ENCODE peak calls at places on chromosome 20, in nine cellular contexts. One of them, this sample, is unnamed.

GRCh38 chr20:36279776-36280175 is 26.4 kb upstream of the DLGAP4 start:
- DNase-seq in OCI-LY7: no peak
- DNase-seq in activated naive CD4-positive, alpha-beta T cell treated with Interleukin-2 at 50 U/mL for 16 hours: no peak
- DNase-seq in cerebellum: no peak
- DNase-seq in activated T-helper 1 cell treated with anti-CD3 and anti-CD28 coated beads, Interleukin-12 subunit alpha, Interleukin-12 subunit beta, Interleukin-2, Interleukin-4 antibody, amounts not matched to agents 30 ng/mL and 10 ng/mL and 1 ng/mL, durations not matched to agents 14 hours and 24 hours and 36 hours: no peak
- DNase-seq in bronchial epithelial cell: no peak
- DNase-seq in progenitor cell of endocrine pancreas: no peak
- DNase-seq in ecto neural progenitor cell: no peak
- DNase-seq in activated B cell treated with CpG ODN at 0.5 μM for 24 hours: no peak
- DNase-seq in this sample: no peak

GRCh38 chr20:15862178-15862577 is 711.1 kb downstream of the KIF16B start:
- DNase-seq in OCI-LY7: no peak
- DNase-seq in activated naive CD4-positive, alpha-beta T cell treated with Interleukin-2 at 50 U/mL for 16 hours: no peak
- DNase-seq in cerebellum: no peak
- DNase-seq in activated T-helper 1 cell treated with anti-CD3 and anti-CD28 coated beads, Interleukin-12 subunit alpha, Interleukin-12 subunit beta, Interleukin-2, Interleukin-4 antibody, amounts not matched to agents 30 ng/mL and 10 ng/mL and 1 ng/mL, durations not matched to agents 14 hours and 24 hours and 36 hours: no peak
- DNase-seq in bronchial epithelial cell: no peak
- DNase-seq in progenitor cell of endocrine pancreas: no peak
- DNase-seq in ecto neural progenitor cell: no peak
- DNase-seq in activated B cell treated with CpG ODN at 0.5 μM for 24 hours: no peak
- DNase-seq in this sample: no peak

GRCh38 chr20:8454137-8454712 is 322.2 kb downstream of the PLCB1 start:
- DNase-seq in OCI-LY7: peak
- DNase-seq in activated naive CD4-positive, alpha-beta T cell treated with Interleukin-2 at 50 U/mL for 16 hours: peak
- DNase-seq in cerebellum: no peak
- DNase-seq in activated T-helper 1 cell treated with anti-CD3 and anti-CD28 coated beads, Interleukin-12 subunit alpha, Interleukin-12 subunit beta, Interleukin-2, Interleukin-4 antibody, amounts not matched to agents 30 ng/mL and 10 ng/mL and 1 ng/mL, durations not matched to agents 14 hours and 24 hours and 36 hours: no peak
- DNase-seq in bronchial epithelial cell: peak
- DNase-seq in progenitor cell of endocrine pancreas: no peak
- DNase-seq in ecto neural progenitor cell: no peak
- DNase-seq in activated B cell treated with CpG ODN at 0.5 μM for 24 hours: no peak
- DNase-seq in this sample: no peak

GRCh38 chr20:18839507-18840247 is 26.1 kb downstream of the SCP2D1 start:
- DNase-seq in OCI-LY7: no peak
- DNase-seq in activated naive CD4-positive, alpha-beta T cell treated with Interleukin-2 at 50 U/mL for 16 hours: no peak
- DNase-seq in cerebellum: no peak
- DNase-seq in activated T-helper 1 cell treated with anti-CD3 and anti-CD28 coated beads, Interleukin-12 subunit alpha, Interleukin-12 subunit beta, Interleukin-2, Interleukin-4 antibody, amounts not matched to agents 30 ng/mL and 10 ng/mL and 1 ng/mL, durations not matched to agents 14 hours and 24 hours and 36 hours: no peak
- DNase-seq in bronchial epithelial cell: peak
- DNase-seq in progenitor cell of endocrine pancreas: no peak
- DNase-seq in ecto neural progenitor cell: no peak
- DNase-seq in activated B cell treated with CpG ODN at 0.5 μM for 24 hours: no peak
- DNase-seq in this sample: no peak

GRCh38 chr20:34549291-34549928 is 9.1 kb upstream of the MAP1LC3A start:
- DNase-seq in OCI-LY7: no peak
- DNase-seq in activated naive CD4-positive, alpha-beta T cell treated with Interleukin-2 at 50 U/mL for 16 hours: no peak
- DNase-seq in cerebellum: no peak
- DNase-seq in activated T-helper 1 cell treated with anti-CD3 and anti-CD28 coated beads, Interleukin-12 subunit alpha, Interleukin-12 subunit beta, Interleukin-2, Interleukin-4 antibody, amounts not matched to agents 30 ng/mL and 10 ng/mL and 1 ng/mL, durations not matched to agents 14 hours and 24 hours and 36 hours: no peak
- DNase-seq in bronchial epithelial cell: peak
- DNase-seq in progenitor cell of endocrine pancreas: no peak
- DNase-seq in ecto neural progenitor cell: no peak
- DNase-seq in activated B cell treated with CpG ODN at 0.5 μM for 24 hours: no peak
- DNase-seq in this sample: no peak

GRCh38 chr20:53856675-53857295 is 213.6 kb downstream of the BCAS1 start:
- DNase-seq in OCI-LY7: no peak
- DNase-seq in activated naive CD4-positive, alpha-beta T cell treated with Interleukin-2 at 50 U/mL for 16 hours: no peak
- DNase-seq in cerebellum: no peak
- DNase-seq in activated T-helper 1 cell treated with anti-CD3 and anti-CD28 coated beads, Interleukin-12 subunit alpha, Interleukin-12 subunit beta, Interleukin-2, Interleukin-4 antibody, amounts not matched to agents 30 ng/mL and 10 ng/mL and 1 ng/mL, durations not matched to agents 14 hours and 24 hours and 36 hours: no peak
- DNase-seq in bronchial epithelial cell: no peak
- DNase-seq in progenitor cell of endocrine pancreas: no peak
- DNase-seq in ecto neural progenitor cell: no peak
- DNase-seq in activated B cell treated with CpG ODN at 0.5 μM for 24 hours: no peak
- DNase-seq in this sample: no peak

GRCh38 chr20:4898282-4898681 is 103.0 kb downstream of the SLC23A2 start:
- DNase-seq in OCI-LY7: no peak
- DNase-seq in activated naive CD4-positive, alpha-beta T cell treated with Interleukin-2 at 50 U/mL for 16 hours: no peak
- DNase-seq in cerebellum: no peak
- DNase-seq in activated T-helper 1 cell treated with anti-CD3 and anti-CD28 coated beads, Interleukin-12 subunit alpha, Interleukin-12 subunit beta, Interleukin-2, Interleukin-4 antibody, amounts not matched to agents 30 ng/mL and 10 ng/mL and 1 ng/mL, durations not matched to agents 14 hours and 24 hours and 36 hours: no peak
- DNase-seq in bronchial epithelial cell: peak
- DNase-seq in progenitor cell of endocrine pancreas: no peak
- DNase-seq in ecto neural progenitor cell: no peak
- DNase-seq in activated B cell treated with CpG ODN at 0.5 μM for 24 hours: no peak
- DNase-seq in this sample: no peak

GRCh38 chr20:32559753-32560380 is 25.3 kb downstream of the NOL4L start:
- DNase-seq in OCI-LY7: no peak
- DNase-seq in activated naive CD4-positive, alpha-beta T cell treated with Interleukin-2 at 50 U/mL for 16 hours: no peak
- DNase-seq in cerebellum: no peak
- DNase-seq in activated T-helper 1 cell treated with anti-CD3 and anti-CD28 coated beads, Interleukin-12 subunit alpha, Interleukin-12 subunit beta, Interleukin-2, Interleukin-4 antibody, amounts not matched to agents 30 ng/mL and 10 ng/mL and 1 ng/mL, durations not matched to agents 14 hours and 24 hours and 36 hours: no peak
- DNase-seq in bronchial epithelial cell: peak
- DNase-seq in progenitor cell of endocrine pancreas: no peak
- DNase-seq in ecto neural progenitor cell: no peak
- DNase-seq in activated B cell treated with CpG ODN at 0.5 μM for 24 hours: no peak
- DNase-seq in this sample: no peak

GRCh38 chr20:13412806-13413445 is 191.9 kb downstream of the ISM1 start:
- DNase-seq in OCI-LY7: no peak
- DNase-seq in activated naive CD4-positive, alpha-beta T cell treated with Interleukin-2 at 50 U/mL for 16 hours: no peak
- DNase-seq in cerebellum: no peak
- DNase-seq in activated T-helper 1 cell treated with anti-CD3 and anti-CD28 coated beads, Interleukin-12 subunit alpha, Interleukin-12 subunit beta, Interleukin-2, Interleukin-4 antibody, amounts not matched to agents 30 ng/mL and 10 ng/mL and 1 ng/mL, durations not matched to agents 14 hours and 24 hours and 36 hours: no peak
- DNase-seq in bronchial epithelial cell: peak
- DNase-seq in progenitor cell of endocrine pancreas: no peak
- DNase-seq in ecto neural progenitor cell: no peak
- DNase-seq in activated B cell treated with CpG ODN at 0.5 μM for 24 hours: no peak
- DNase-seq in this sample: no peak

GRCh38 chr20:54980321-54980960 is 505.0 kb downstream of the DOK5 start:
- DNase-seq in OCI-LY7: peak
- DNase-seq in activated naive CD4-positive, alpha-beta T cell treated with Interleukin-2 at 50 U/mL for 16 hours: no peak
- DNase-seq in cerebellum: no peak
- DNase-seq in activated T-helper 1 cell treated with anti-CD3 and anti-CD28 coated beads, Interleukin-12 subunit alpha, Interleukin-12 subunit beta, Interleukin-2, Interleukin-4 antibody, amounts not matched to agents 30 ng/mL and 10 ng/mL and 1 ng/mL, durations not matched to agents 14 hours and 24 hours and 36 hours: no peak
- DNase-seq in bronchial epithelial cell: peak
- DNase-seq in progenitor cell of endocrine pancreas: no peak
- DNase-seq in ecto neural progenitor cell: no peak
- DNase-seq in activated B cell treated with CpG ODN at 0.5 μM for 24 hours: no peak
- DNase-seq in this sample: no peak

GRCh38 chr20:46704714-46705377 is 4.6 kb upstream of the SLC2A10 start:
- DNase-seq in OCI-LY7: no peak
- DNase-seq in activated naive CD4-positive, alpha-beta T cell treated with Interleukin-2 at 50 U/mL for 16 hours: no peak
- DNase-seq in cerebellum: no peak
- DNase-seq in activated T-helper 1 cell treated with anti-CD3 and anti-CD28 coated beads, Interleukin-12 subunit alpha, Interleukin-12 subunit beta, Interleukin-2, Interleukin-4 antibody, amounts not matched to agents 30 ng/mL and 10 ng/mL and 1 ng/mL, durations not matched to agents 14 hours and 24 hours and 36 hours: no peak
- DNase-seq in bronchial epithelial cell: no peak
- DNase-seq in progenitor cell of endocrine pancreas: no peak
- DNase-seq in ecto neural progenitor cell: no peak
- DNase-seq in activated B cell treated with CpG ODN at 0.5 μM for 24 hours: no peak
- DNase-seq in this sample: no peak

GRCh38 chr20:16346956-16347355 is 226.3 kb downstream of the KIF16B start:
- DNase-seq in OCI-LY7: no peak
- DNase-seq in activated naive CD4-positive, alpha-beta T cell treated with Interleukin-2 at 50 U/mL for 16 hours: no peak
- DNase-seq in cerebellum: peak
- DNase-seq in activated T-helper 1 cell treated with anti-CD3 and anti-CD28 coated beads, Interleukin-12 subunit alpha, Interleukin-12 subunit beta, Interleukin-2, Interleukin-4 antibody, amounts not matched to agents 30 ng/mL and 10 ng/mL and 1 ng/mL, durations not matched to agents 14 hours and 24 hours and 36 hours: no peak
- DNase-seq in bronchial epithelial cell: no peak
- DNase-seq in progenitor cell of endocrine pancreas: no peak
- DNase-seq in ecto neural progenitor cell: no peak
- DNase-seq in activated B cell treated with CpG ODN at 0.5 μM for 24 hours: no peak
- DNase-seq in this sample: no peak

GRCh38 chr20:34296468-34296867 is 6.7 kb downstream of the AHCY start:
- DNase-seq in OCI-LY7: no peak
- DNase-seq in activated naive CD4-positive, alpha-beta T cell treated with Interleukin-2 at 50 U/mL for 16 hours: no peak
- DNase-seq in cerebellum: no peak
- DNase-seq in activated T-helper 1 cell treated with anti-CD3 and anti-CD28 coated beads, Interleukin-12 subunit alpha, Interleukin-12 subunit beta, Interleukin-2, Interleukin-4 antibody, amounts not matched to agents 30 ng/mL and 10 ng/mL and 1 ng/mL, durations not matched to agents 14 hours and 24 hours and 36 hours: no peak
- DNase-seq in bronchial epithelial cell: no peak
- DNase-seq in progenitor cell of endocrine pancreas: no peak
- DNase-seq in ecto neural progenitor cell: no peak
- DNase-seq in activated B cell treated with CpG ODN at 0.5 μM for 24 hours: no peak
- DNase-seq in this sample: no peak

GRCh38 chr20:59151820-59152219 is 11.8 kb upstream of the ZNF831 start:
- DNase-seq in OCI-LY7: no peak
- DNase-seq in activated naive CD4-positive, alpha-beta T cell treated with Interleukin-2 at 50 U/mL for 16 hours: peak
- DNase-seq in cerebellum: no peak
- DNase-seq in activated T-helper 1 cell treated with anti-CD3 and anti-CD28 coated beads, Interleukin-12 subunit alpha, Interleukin-12 subunit beta, Interleukin-2, Interleukin-4 antibody, amounts not matched to agents 30 ng/mL and 10 ng/mL and 1 ng/mL, durations not matched to agents 14 hours and 24 hours and 36 hours: no peak
- DNase-seq in bronchial epithelial cell: no peak
- DNase-seq in progenitor cell of endocrine pancreas: no peak
- DNase-seq in ecto neural progenitor cell: no peak
- DNase-seq in activated B cell treated with CpG ODN at 0.5 μM for 24 hours: no peak
- DNase-seq in this sample: no peak

GRCh38 chr20:24382330-24382729 is 87.1 kb upstream of the SYNDIG1 start:
- DNase-seq in OCI-LY7: no peak
- DNase-seq in activated naive CD4-positive, alpha-beta T cell treated with Interleukin-2 at 50 U/mL for 16 hours: no peak
- DNase-seq in cerebellum: peak
- DNase-seq in activated T-helper 1 cell treated with anti-CD3 and anti-CD28 coated beads, Interleukin-12 subunit alpha, Interleukin-12 subunit beta, Interleukin-2, Interleukin-4 antibody, amounts not matched to agents 30 ng/mL and 10 ng/mL and 1 ng/mL, durations not matched to agents 14 hours and 24 hours and 36 hours: no peak
- DNase-seq in bronchial epithelial cell: no peak
- DNase-seq in progenitor cell of endocrine pancreas: no peak
- DNase-seq in ecto neural progenitor cell: peak
- DNase-seq in activated B cell treated with CpG ODN at 0.5 μM for 24 hours: no peak
- DNase-seq in this sample: no peak

GRCh38 chr20:24917797-24918578 is 31.1 kb upstream of the CST7 start:
- DNase-seq in OCI-LY7: peak
- DNase-seq in activated naive CD4-positive, alpha-beta T cell treated with Interleukin-2 at 50 U/mL for 16 hours: peak
- DNase-seq in cerebellum: peak
- DNase-seq in activated T-helper 1 cell treated with anti-CD3 and anti-CD28 coated beads, Interleukin-12 subunit alpha, Interleukin-12 subunit beta, Interleukin-2, Interleukin-4 antibody, amounts not matched to agents 30 ng/mL and 10 ng/mL and 1 ng/mL, durations not matched to agents 14 hours and 24 hours and 36 hours: no peak
- DNase-seq in bronchial epithelial cell: peak
- DNase-seq in progenitor cell of endocrine pancreas: peak
- DNase-seq in ecto neural progenitor cell: peak
- DNase-seq in activated B cell treated with CpG ODN at 0.5 μM for 24 hours: no peak
- DNase-seq in this sample: no peak

GRCh38 chr20:5198651-5198924 is 71.8 kb downstream of the CDS2 start:
- DNase-seq in OCI-LY7: no peak
- DNase-seq in activated naive CD4-positive, alpha-beta T cell treated with Interleukin-2 at 50 U/mL for 16 hours: no peak
- DNase-seq in cerebellum: no peak
- DNase-seq in activated T-helper 1 cell treated with anti-CD3 and anti-CD28 coated beads, Interleukin-12 subunit alpha, Interleukin-12 subunit beta, Interleukin-2, Interleukin-4 antibody, amounts not matched to agents 30 ng/mL and 10 ng/mL and 1 ng/mL, durations not matched to agents 14 hours and 24 hours and 36 hours: no peak
- DNase-seq in bronchial epithelial cell: no peak
- DNase-seq in progenitor cell of endocrine pancreas: no peak
- DNase-seq in ecto neural progenitor cell: no peak
- DNase-seq in activated B cell treated with CpG ODN at 0.5 μM for 24 hours: no peak
- DNase-seq in this sample: no peak

GRCh38 chr20:57473246-57474042 is 51.5 kb downstream of the CTCFL start:
- DNase-seq in OCI-LY7: peak
- DNase-seq in activated naive CD4-positive, alpha-beta T cell treated with Interleukin-2 at 50 U/mL for 16 hours: no peak
- DNase-seq in cerebellum: no peak
- DNase-seq in activated T-helper 1 cell treated with anti-CD3 and anti-CD28 coated beads, Interleukin-12 subunit alpha, Interleukin-12 subunit beta, Interleukin-2, Interleukin-4 antibody, amounts not matched to agents 30 ng/mL and 10 ng/mL and 1 ng/mL, durations not matched to agents 14 hours and 24 hours and 36 hours: no peak
- DNase-seq in bronchial epithelial cell: peak
- DNase-seq in progenitor cell of endocrine pancreas: no peak
- DNase-seq in ecto neural progenitor cell: no peak
- DNase-seq in activated B cell treated with CpG ODN at 0.5 μM for 24 hours: peak
- DNase-seq in this sample: no peak

GRCh38 chr20:34420146-34420545 is 57.1 kb downstream of the ITCH start:
- DNase-seq in OCI-LY7: no peak
- DNase-seq in activated naive CD4-positive, alpha-beta T cell treated with Interleukin-2 at 50 U/mL for 16 hours: no peak
- DNase-seq in cerebellum: no peak
- DNase-seq in activated T-helper 1 cell treated with anti-CD3 and anti-CD28 coated beads, Interleukin-12 subunit alpha, Interleukin-12 subunit beta, Interleukin-2, Interleukin-4 antibody, amounts not matched to agents 30 ng/mL and 10 ng/mL and 1 ng/mL, durations not matched to agents 14 hours and 24 hours and 36 hours: no peak
- DNase-seq in bronchial epithelial cell: no peak
- DNase-seq in progenitor cell of endocrine pancreas: no peak
- DNase-seq in ecto neural progenitor cell: no peak
- DNase-seq in activated B cell treated with CpG ODN at 0.5 μM for 24 hours: no peak
- DNase-seq in this sample: no peak

GRCh38 chr20:57804470-57805250 is 94.8 kb upstream of the PMEPA1 start:
- DNase-seq in OCI-LY7: no peak
- DNase-seq in activated naive CD4-positive, alpha-beta T cell treated with Interleukin-2 at 50 U/mL for 16 hours: no peak
- DNase-seq in cerebellum: no peak
- DNase-seq in activated T-helper 1 cell treated with anti-CD3 and anti-CD28 coated beads, Interleukin-12 subunit alpha, Interleukin-12 subunit beta, Interleukin-2, Interleukin-4 antibody, amounts not matched to agents 30 ng/mL and 10 ng/mL and 1 ng/mL, durations not matched to agents 14 hours and 24 hours and 36 hours: no peak
- DNase-seq in bronchial epithelial cell: no peak
- DNase-seq in progenitor cell of endocrine pancreas: no peak
- DNase-seq in ecto neural progenitor cell: no peak
- DNase-seq in activated B cell treated with CpG ODN at 0.5 μM for 24 hours: no peak
- DNase-seq in this sample: no peak

GRCh38 chr20:23340524-23340923 is 10.1 kb upstream of the NXT1 start:
- DNase-seq in OCI-LY7: peak
- DNase-seq in activated naive CD4-positive, alpha-beta T cell treated with Interleukin-2 at 50 U/mL for 16 hours: no peak
- DNase-seq in cerebellum: peak
- DNase-seq in activated T-helper 1 cell treated with anti-CD3 and anti-CD28 coated beads, Interleukin-12 subunit alpha, Interleukin-12 subunit beta, Interleukin-2, Interleukin-4 antibody, amounts not matched to agents 30 ng/mL and 10 ng/mL and 1 ng/mL, durations not matched to agents 14 hours and 24 hours and 36 hours: no peak
- DNase-seq in bronchial epithelial cell: peak
- DNase-seq in progenitor cell of endocrine pancreas: peak
- DNase-seq in ecto neural progenitor cell: peak
- DNase-seq in activated B cell treated with CpG ODN at 0.5 μM for 24 hours: no peak
- DNase-seq in this sample: no peak

GRCh38 chr20:9301129-9302072 is 213.0 kb upstream of the LAMP5 start:
- DNase-seq in OCI-LY7: no peak
- DNase-seq in activated naive CD4-positive, alpha-beta T cell treated with Interleukin-2 at 50 U/mL for 16 hours: no peak
- DNase-seq in cerebellum: no peak
- DNase-seq in activated T-helper 1 cell treated with anti-CD3 and anti-CD28 coated beads, Interleukin-12 subunit alpha, Interleukin-12 subunit beta, Interleukin-2, Interleukin-4 antibody, amounts not matched to agents 30 ng/mL and 10 ng/mL and 1 ng/mL, durations not matched to agents 14 hours and 24 hours and 36 hours: no peak
- DNase-seq in bronchial epithelial cell: peak
- DNase-seq in progenitor cell of endocrine pancreas: no peak
- DNase-seq in ecto neural progenitor cell: no peak
- DNase-seq in activated B cell treated with CpG ODN at 0.5 μM for 24 hours: no peak
- DNase-seq in this sample: no peak

GRCh38 chr20:20482453-20482852 is 114.5 kb downstream of the INSM1 start:
- DNase-seq in OCI-LY7: no peak
- DNase-seq in activated naive CD4-positive, alpha-beta T cell treated with Interleukin-2 at 50 U/mL for 16 hours: no peak
- DNase-seq in cerebellum: no peak
- DNase-seq in activated T-helper 1 cell treated with anti-CD3 and anti-CD28 coated beads, Interleukin-12 subunit alpha, Interleukin-12 subunit beta, Interleukin-2, Interleukin-4 antibody, amounts not matched to agents 30 ng/mL and 10 ng/mL and 1 ng/mL, durations not matched to agents 14 hours and 24 hours and 36 hours: no peak
- DNase-seq in bronchial epithelial cell: no peak
- DNase-seq in progenitor cell of endocrine pancreas: no peak
- DNase-seq in ecto neural progenitor cell: no peak
- DNase-seq in activated B cell treated with CpG ODN at 0.5 μM for 24 hours: no peak
- DNase-seq in this sample: no peak

GRCh38 chr20:64111841-64112641 is 4.7 kb upstream of the NPBWR2 start:
- DNase-seq in OCI-LY7: no peak
- DNase-seq in activated naive CD4-positive, alpha-beta T cell treated with Interleukin-2 at 50 U/mL for 16 hours: no peak
- DNase-seq in cerebellum: no peak
- DNase-seq in activated T-helper 1 cell treated with anti-CD3 and anti-CD28 coated beads, Interleukin-12 subunit alpha, Interleukin-12 subunit beta, Interleukin-2, Interleukin-4 antibody, amounts not matched to agents 30 ng/mL and 10 ng/mL and 1 ng/mL, durations not matched to agents 14 hours and 24 hours and 36 hours: no peak
- DNase-seq in bronchial epithelial cell: no peak
- DNase-seq in progenitor cell of endocrine pancreas: no peak
- DNase-seq in ecto neural progenitor cell: no peak
- DNase-seq in activated B cell treated with CpG ODN at 0.5 μM for 24 hours: peak
- DNase-seq in this sample: no peak

GRCh38 chr20:9551808-9552550 is 37.6 kb downstream of the LAMP5 start:
- DNase-seq in OCI-LY7: no peak
- DNase-seq in activated naive CD4-positive, alpha-beta T cell treated with Interleukin-2 at 50 U/mL for 16 hours: no peak
- DNase-seq in cerebellum: no peak
- DNase-seq in activated T-helper 1 cell treated with anti-CD3 and anti-CD28 coated beads, Interleukin-12 subunit alpha, Interleukin-12 subunit beta, Interleukin-2, Interleukin-4 antibody, amounts not matched to agents 30 ng/mL and 10 ng/mL and 1 ng/mL, durations not matched to agents 14 hours and 24 hours and 36 hours: no peak
- DNase-seq in bronchial epithelial cell: peak
- DNase-seq in progenitor cell of endocrine pancreas: no peak
- DNase-seq in ecto neural progenitor cell: no peak
- DNase-seq in activated B cell treated with CpG ODN at 0.5 μM for 24 hours: no peak
- DNase-seq in this sample: no peak

GRCh38 chr20:45503430-45503829 is 12.0 kb downstream of the SPINT3 start:
- DNase-seq in OCI-LY7: no peak
- DNase-seq in activated naive CD4-positive, alpha-beta T cell treated with Interleukin-2 at 50 U/mL for 16 hours: no peak
- DNase-seq in cerebellum: no peak
- DNase-seq in activated T-helper 1 cell treated with anti-CD3 and anti-CD28 coated beads, Interleukin-12 subunit alpha, Interleukin-12 subunit beta, Interleukin-2, Interleukin-4 antibody, amounts not matched to agents 30 ng/mL and 10 ng/mL and 1 ng/mL, durations not matched to agents 14 hours and 24 hours and 36 hours: no peak
- DNase-seq in bronchial epithelial cell: no peak
- DNase-seq in progenitor cell of endocrine pancreas: no peak
- DNase-seq in ecto neural progenitor cell: no peak
- DNase-seq in activated B cell treated with CpG ODN at 0.5 μM for 24 hours: no peak
- DNase-seq in this sample: no peak